ENCODE peak calls at places on chromosome 2, in five cellular contexts. Q is Jurkat, Clone E6-1; I is AG10803; Y is A549; T is body of pancreas. G is an unnamed sample.

GRCh38 chr2:229296561-229296960 is 25.5 kb upstream of the PID1 start:
- DNase-seq in Q (no peak), I (no peak), Y (no peak), T (no peak), G (no peak)

GRCh38 chr2:8575011-8575750 is 106.7 kb upstream of the ID2 start:
- DNase-seq in Q (peak), I (peak), Y (no peak), T (peak), G (no peak)

GRCh38 chr2:54471221-54471711 is 15.1 kb downstream of the SPTBN1 start:
- DNase-seq in Q (no peak), I (peak), Y (peak), T (peak), G (peak)

GRCh38 chr2:37232131-37232933 is 874 bp downstream of the NDUFAF7 start:
- DNase-seq in Q (no peak), I (peak), Y (peak), T (peak), G (no peak)

GRCh38 chr2:2097549-2097948 is 233.5 kb downstream of the MYT1L start:
- DNase-seq in Q (no peak), I (no peak), Y (no peak), T (no peak), G (no peak)

GRCh38 chr2:237231593-237231992 is 145.9 kb downstream of the COPS8 start:
- DNase-seq in Q (no peak), I (peak), Y (no peak), T (no peak), G (no peak)

GRCh38 chr2:52861606-52862005 is 906.0 kb upstream of the CHAC2 start:
- DNase-seq in Q (no peak), I (no peak), Y (no peak), T (peak), G (no peak)

GRCh38 chr2:37858197-37858711 is 66.8 kb upstream of the RMDN2 start:
- DNase-seq in Q (no peak), I (peak), Y (peak), T (no peak), G (no peak)

GRCh38 chr2:198374375-198375072 is 570.1 kb downstream of the PLCL1 start:
- DNase-seq in Q (peak), I (peak), Y (peak), T (peak), G (no peak)

GRCh38 chr2:207341816-207342215 is 176.1 kb upstream of the KLF7 start:
- DNase-seq in Q (no peak), I (no peak), Y (no peak), T (no peak), G (no peak)

GRCh38 chr2:144452169-144453038 is 67.5 kb downstream of the ZEB2 start:
- DNase-seq in Q (no peak), I (peak), Y (peak), T (no peak), G (no peak)

GRCh38 chr2:139946690-139947089 is 1166.5 kb upstream of the NXPH2 start:
- DNase-seq in Q (no peak), I (no peak), Y (no peak), T (no peak), G (no peak)

GRCh38 chr2:134308474-134309385 is 54.9 kb downstream of the MGAT5 start:
- DNase-seq in Q (no peak), I (peak), Y (no peak), T (no peak), G (no peak)

GRCh38 chr2:151481744-151482143 is 72.0 kb downstream of the RIF1 start:
- DNase-seq in Q (no peak), I (no peak), Y (no peak), T (no peak), G (no peak)

GRCh38 chr2:102664439-102665042 is 45.2 kb downstream of the SLC9A2 start:
- DNase-seq in Q (no peak), I (peak), Y (peak), T (no peak), G (peak)

GRCh38 chr2:27446057-27446456 is 3.9 kb downstream of the KRTCAP3 start:
- DNase-seq in Q (no peak), I (no peak), Y (no peak), T (peak), G (peak)

GRCh38 chr2:27095745-27096651 is 9.4 kb downstream of the KHK start:
- DNase-seq in Q (peak), I (peak), Y (peak), T (peak), G (no peak)

GRCh38 chr2:232890896-232891601 is 21.0 kb downstream of the SNORC start:
- DNase-seq in Q (no peak), I (no peak), Y (no peak), T (peak), G (peak)

GRCh38 chr2:149902104-149902503 is 314.5 kb upstream of the MMADHC start:
- DNase-seq in Q (no peak), I (peak), Y (no peak), T (no peak), G (no peak)

GRCh38 chr2:109162999-109163398 is 34.0 kb downstream of the SH3RF3 start:
- DNase-seq in Q (no peak), I (no peak), Y (no peak), T (peak), G (no peak)

GRCh38 chr2:203949228-203949627 is 12.7 kb downstream of the ICOS start:
- DNase-seq in Q (no peak), I (no peak), Y (no peak), T (no peak), G (no peak)

GRCh38 chr2:28704621-28705020 is 47.0 kb upstream of the PPP1CB start:
- DNase-seq in Q (no peak), I (no peak), Y (no peak), T (no peak), G (no peak)

DNA sequence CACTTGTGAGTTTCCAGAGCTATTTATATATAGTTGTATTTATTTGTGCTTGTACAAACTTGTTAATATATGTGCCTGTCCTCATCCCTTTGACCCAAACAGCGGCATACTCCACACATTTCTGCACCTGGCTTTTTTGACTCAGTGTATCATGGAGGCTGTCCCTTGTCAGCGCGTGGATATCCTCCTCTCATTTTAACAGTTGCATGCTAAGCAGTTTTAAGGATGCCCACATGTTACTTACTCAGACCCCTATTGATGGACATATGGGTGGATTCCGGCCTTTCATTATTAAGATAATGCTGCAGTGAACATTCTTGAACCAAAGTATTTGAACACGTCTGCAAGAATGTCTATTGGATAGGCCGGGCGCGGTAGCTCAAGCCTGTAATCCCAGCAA is 655 bp upstream of the MREG start:
- DNase-seq in Q (no peak), I (no peak), Y (no peak), T (no peak), G (no peak)
- H3K4me3 ChIP-seq in Q (peak), I (no peak), Y (no peak), T (no peak), G (peak)

DNA sequence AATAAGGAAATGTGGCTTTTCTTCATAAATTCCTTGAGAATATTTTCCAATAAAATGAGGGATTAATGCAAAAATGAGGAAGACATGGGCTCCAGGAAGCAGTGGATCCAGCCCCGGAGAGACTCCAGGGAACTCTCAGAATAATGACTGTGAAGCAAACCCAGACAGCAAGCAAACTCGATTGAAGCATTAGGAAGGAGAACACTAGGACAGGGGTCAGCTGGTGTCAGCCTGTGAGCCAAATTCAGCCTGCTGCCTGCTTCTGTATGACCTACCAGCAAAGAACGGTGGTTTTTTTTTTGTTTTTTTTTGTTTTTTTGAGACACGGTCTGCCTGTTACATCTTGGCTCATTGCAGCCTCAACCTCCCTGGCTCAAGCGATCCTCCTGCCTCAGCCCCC is 274.3 kb upstream of the FBXO11 start:
- DNase-seq in Q (no peak), I (no peak), Y (no peak), T (peak), G (no peak)
- H3K4me3 ChIP-seq in Q (no peak), I (no peak), Y (no peak), T (no peak), G (no peak)

GRCh38 chr2:72862239-72862988 is 24.8 kb upstream of the SPR start:
- DNase-seq in Q (peak), I (peak), Y (peak), T (peak), G (peak)
- H3K4me3 ChIP-seq in Q (peak), I (peak), Y (peak), T (no peak), G (peak)

GRCh38 chr2:162073776-162074578 is at the start of gene DPP4:
- DNase-seq in Q (no peak), I (peak), Y (peak), T (peak), G (no peak)

GRCh38 chr2:162070228-162070918 is 3.6 kb downstream of the DPP4 start:
- DNase-seq in Q (no peak), I (no peak), Y (no peak), T (no peak), G (no peak)

GRCh38 chr2:162071016-162071415 is 3.0 kb downstream of the DPP4 start:
- DNase-seq in Q (no peak), I (no peak), Y (no peak), T (no peak), G (no peak)

GRCh38 chr2:162072976-162073775 is 839 bp downstream of the DPP4 start:
- DNase-seq in Q (no peak), I (peak), Y (no peak), T (peak), G (no peak)

DNA sequence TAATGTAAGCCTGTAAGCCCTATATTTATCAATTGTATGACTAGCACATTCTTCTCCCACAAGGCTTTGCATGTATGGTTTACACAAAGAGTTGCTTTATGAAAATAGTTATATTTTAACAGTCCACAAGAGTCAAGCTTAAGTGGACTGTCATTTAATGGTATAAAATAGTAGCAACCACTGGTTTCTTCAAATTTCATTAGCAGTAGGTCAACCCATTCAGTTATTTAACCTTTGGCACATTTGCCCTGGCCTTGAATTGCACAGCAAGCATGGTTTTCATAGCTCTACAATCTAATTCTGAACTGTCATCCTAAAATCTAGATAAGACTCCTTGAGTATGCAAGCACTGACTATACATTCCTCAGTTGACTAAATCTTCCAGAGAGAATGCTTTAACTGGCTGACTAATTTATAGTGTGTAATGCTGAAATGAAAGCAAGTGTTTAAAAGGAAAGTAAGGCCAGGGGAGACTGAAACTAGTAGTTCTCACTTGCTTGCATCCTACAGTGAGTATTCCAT is 1.8 kb downstream of the DPP4 start:
- DNase-seq in Q (no peak), I (peak), Y (no peak), T (no peak), G (no peak)
- H3K4me3 ChIP-seq in Q (no peak), I (peak), Y (no peak), T (no peak), G (no peak)

DNA sequence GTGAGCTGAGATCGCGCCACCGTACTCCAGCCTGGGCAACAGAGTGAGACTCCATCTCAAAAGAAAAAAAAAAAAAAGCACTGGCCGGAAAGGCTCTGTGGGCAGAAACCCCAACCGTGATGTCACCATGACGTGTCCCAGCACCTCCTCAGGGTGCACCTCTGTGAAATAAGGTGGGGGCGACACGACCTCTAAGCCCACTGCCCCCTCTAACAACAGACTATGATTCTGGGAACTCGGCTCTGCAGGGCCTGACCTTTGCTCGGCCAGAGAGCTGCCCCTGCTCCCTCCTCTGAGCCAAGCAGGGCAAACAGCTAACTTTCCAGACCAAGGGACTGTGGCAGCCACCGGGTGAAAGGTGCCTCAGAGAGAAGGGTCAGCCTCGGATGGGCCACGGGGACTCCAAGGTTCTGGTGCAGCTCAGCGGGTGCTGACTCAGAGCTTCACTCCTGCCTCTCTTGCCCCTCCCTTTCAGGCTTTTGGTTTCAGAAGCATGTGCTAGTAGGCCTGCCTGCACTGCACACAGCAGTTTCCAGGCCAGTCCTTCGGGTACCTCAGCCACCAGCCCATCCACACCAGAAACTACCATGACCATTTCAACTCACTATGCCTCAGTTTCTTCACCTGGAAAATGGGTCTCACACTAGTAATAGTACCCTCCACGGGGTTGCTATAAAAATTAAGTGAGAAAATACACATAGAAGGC is 8.0 kb downstream of the TMBIM1 start:
- DNase-seq in Q (no peak), I (peak), Y (no peak), T (peak), G (peak)
- H3K4me3 ChIP-seq in Q (no peak), I (peak), Y (no peak), T (no peak), G (peak)

DNA sequence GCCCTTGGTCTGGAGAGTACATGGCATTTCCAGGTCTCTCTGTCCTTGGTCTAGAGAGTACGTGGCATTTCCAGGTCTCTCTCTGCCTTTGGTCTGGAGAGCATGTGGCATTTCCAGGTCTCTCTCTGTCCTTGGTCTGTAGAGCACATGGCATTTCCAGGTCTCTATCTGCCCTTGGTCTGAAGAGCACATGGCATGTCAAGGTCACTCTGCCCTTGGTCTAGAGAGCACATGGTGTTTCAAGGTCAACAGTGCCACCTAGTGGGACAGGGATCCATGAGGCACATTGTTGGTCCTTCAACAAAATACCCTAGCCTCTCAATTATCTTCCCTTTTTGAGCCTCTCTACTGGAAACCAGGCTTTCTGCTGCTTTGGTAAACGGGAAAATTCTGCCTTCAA is 250.2 kb downstream of the OTX1 start:
- DNase-seq in Q (peak), I (no peak), Y (peak), T (no peak), G (no peak)
- H3K4me3 ChIP-seq in Q (no peak), I (no peak), Y (no peak), T (no peak), G (no peak)

GRCh38 chr2:110804433-110804832 is 72.1 kb downstream of the ACOXL start:
- DNase-seq in Q (no peak), I (no peak), Y (no peak), T (no peak), G (no peak)
- H3K4me3 ChIP-seq in Q (no peak), I (no peak), Y (no peak), T (no peak), G (no peak)

GRCh38 chr2:136025057-136025973 is 39.9 kb upstream of the DARS1 start:
- DNase-seq in Q (no peak), I (peak), Y (no peak), T (peak), G (peak)

GRCh38 chr2:136022747-136023146 is 37.3 kb upstream of the DARS1 start:
- DNase-seq in Q (no peak), I (peak), Y (no peak), T (no peak), G (no peak)

GRCh38 chr2:136023416-136023815 is 38.0 kb upstream of the DARS1 start:
- DNase-seq in Q (no peak), I (no peak), Y (peak), T (no peak), G (no peak)

GRCh38 chr2:136024185-136024584 is 38.8 kb upstream of the DARS1 start:
- DNase-seq in Q (no peak), I (no peak), Y (no peak), T (no peak), G (no peak)

DNA sequence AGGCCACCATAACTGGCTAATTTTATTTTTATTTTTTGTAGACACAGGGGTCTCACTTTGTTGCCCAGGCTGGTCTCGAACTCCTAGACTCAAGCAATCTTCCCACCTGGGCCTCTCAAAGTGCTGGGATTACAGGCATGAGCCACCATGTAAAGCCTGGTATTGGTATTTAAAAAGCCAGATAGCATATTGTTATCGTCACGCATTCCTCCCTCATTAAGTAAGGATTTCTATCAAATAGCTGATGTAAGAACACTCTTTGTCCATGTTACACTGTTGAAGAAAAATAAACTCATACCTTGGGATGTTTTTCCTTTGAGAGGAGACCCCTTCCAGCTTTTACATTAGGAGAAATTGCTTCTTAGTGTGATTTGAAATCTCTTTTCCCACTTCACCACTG is 39.2 kb upstream of the DARS1 start:
- DNase-seq in Q (no peak), I (no peak), Y (no peak), T (no peak), G (no peak)
- H3K4me3 ChIP-seq in Q (no peak), I (no peak), Y (no peak), T (no peak), G (no peak)

GRCh38 chr2:231372326-231372725 is 23.2 kb upstream of the B3GNT7 start:
- DNase-seq in Q (no peak), I (no peak), Y (no peak), T (no peak), G (no peak)
- H3K4me3 ChIP-seq in Q (no peak), I (no peak), Y (no peak), T (no peak), G (no peak)

G was measured in PC-9.